ENCODE peak calls at places on chromosomes 7 and 10, in seven cellular contexts. U, T, Z, C, F, X and E are unnamed samples.

GRCh38 chr7:55571534-55572377 is 546 bp downstream of the VOPP1 start:
- DNase-seq in U (peak), F (peak), T (peak), C (peak), Z (no peak), X (peak), E (peak)

GRCh38 chr7:71521506-71521905 is 389.6 kb downstream of the GALNT17 start:
- DNase-seq in Z (no peak), T (no peak), F (no peak), C (peak), X (no peak), U (no peak), E (peak)

GRCh38 chr7:27869060-27869459 is 129.1 kb downstream of the TAX1BP1 start:
- DNase-seq in Z (no peak), X (no peak), C (no peak), F (no peak), U (no peak), T (no peak), E (no peak)

GRCh38 chr10:110794808-110795207 is 76.9 kb upstream of the PDCD4 start:
- DNase-seq in X (no peak), U (no peak), Z (no peak), F (no peak), T (no peak), C (no peak), E (no peak)

GRCh38 chr7:109259151-109259550 is 689.5 kb downstream of the DNAJB9 start:
- DNase-seq in C (no peak), T (peak), F (no peak), X (peak), Z (no peak), U (no peak), E (no peak)

GRCh38 chr7:129203050-129203741 is 14.8 kb downstream of the SMO start:
- DNase-seq in F (no peak), C (no peak), U (no peak), X (no peak), Z (no peak), T (no peak), E (no peak)

GRCh38 chr10:45419673-45420020 is 45.6 kb downstream of the ALOX5 start:
- DNase-seq in C (peak), F (no peak), U (no peak), X (no peak), Z (no peak), T (no peak), E (no peak)

GRCh38 chr10:75034131-75034512 is 77.3 kb upstream of the SAMD8 start:
- DNase-seq in U (peak), X (no peak), T (no peak), F (no peak), C (no peak), Z (no peak), E (no peak)

GRCh38 chr7:77570330-77571011 is 33.4 kb downstream of the PTPN12 start:
- DNase-seq in C (peak), T (peak), F (no peak), U (peak), Z (no peak), X (no peak), E (peak)

GRCh38 chr7:155448632-155449007 is 9.3 kb upstream of the EN2 start:
- DNase-seq in U (no peak), T (no peak), C (no peak), F (no peak), X (peak), Z (no peak), E (no peak)

GRCh38 chr10:86048571-86048970 is 318.0 kb downstream of the GRID1 start:
- DNase-seq in U (no peak), F (no peak), T (no peak), Z (no peak), C (no peak), X (no peak), E (no peak)

GRCh38 chr7:84263106-84263505 is 68.5 kb upstream of the SEMA3A start:
- DNase-seq in C (no peak), F (no peak), Z (no peak), X (no peak), U (no peak), T (no peak), E (peak)

GRCh38 chr7:145224775-145225174 is 388.9 kb upstream of the TPK1 start:
- DNase-seq in U (no peak), C (no peak), Z (no peak), X (peak), T (no peak), F (no peak), E (no peak)

GRCh38 chr7:130838738-130839137 is 104.7 kb upstream of the KLF14 start:
- DNase-seq in T (peak), Z (peak), F (no peak), X (no peak), U (peak), C (peak), E (peak)

GRCh38 chr10:70458329-70459060 is 17.0 kb upstream of the NODAL start:
- DNase-seq in Z (no peak), F (peak), T (no peak), U (peak), C (peak), X (peak), E (peak)
- TF ChIP-seq EZH2 in Z (no peak), F (peak), T (no peak), U (no peak), C (no peak), X (peak), E (no peak)

GRCh38 chr10:100827819-100828743 is 82.7 kb downstream of the PAX2 start:
- DNase-seq in T (peak), C (no peak), U (peak), F (peak), Z (no peak), X (peak), E (no peak)
- TF ChIP-seq EZH2 in T (no peak), C (peak), U (no peak), F (peak), Z (no peak), X (peak), E (peak)

GRCh38 chr10:127195571-127196226 is 692 bp downstream of the INSYN2A start:
- DNase-seq in Z (no peak), X (peak), U (no peak), F (peak), C (peak), T (no peak), E (peak)

GRCh38 chr10:127196955-127197432 is 603 bp upstream of the INSYN2A start:
- DNase-seq in U (no peak), X (no peak), Z (no peak), C (peak), T (no peak), F (no peak), E (no peak)

GRCh38 chr10:127196227-127196954 is at the start of gene INSYN2A:
- DNase-seq in X (peak), C (peak), F (peak), U (peak), T (no peak), Z (no peak), E (peak)

GRCh38 chr10:127194598-127194997 is 1.8 kb downstream of the INSYN2A start:
- DNase-seq in Z (no peak), C (peak), U (no peak), F (no peak), X (no peak), T (no peak), E (no peak)

DNA sequence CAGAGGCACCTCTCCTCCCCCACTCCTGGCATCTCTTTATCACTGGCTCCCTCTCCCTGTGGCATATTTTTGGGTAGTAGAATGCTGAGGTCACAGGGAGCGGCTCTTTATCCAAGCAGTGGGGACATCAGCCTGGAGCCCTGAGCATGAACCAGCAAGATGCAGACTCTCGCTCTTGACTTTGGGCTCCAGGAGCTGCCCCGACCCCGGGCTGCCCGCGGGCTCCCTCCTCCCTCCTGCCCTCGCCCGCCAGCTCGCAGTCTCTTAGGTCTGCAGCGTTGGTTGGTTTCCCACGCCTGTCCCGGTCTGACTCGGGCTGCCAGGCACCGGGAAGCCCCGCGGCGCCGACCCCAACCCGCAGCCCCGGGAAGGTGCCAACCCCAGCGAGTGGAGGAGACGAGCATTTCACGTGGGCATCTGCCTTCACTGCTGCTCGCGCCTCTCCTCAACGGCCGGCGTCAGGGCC is 1.3 kb downstream of the INSYN2A start:
- DNase-seq in U (no peak), X (peak), C (peak), F (no peak), T (no peak), Z (no peak), E (no peak)
- TF ChIP-seq EZH2 in U (no peak), X (no peak), C (no peak), F (peak), T (no peak), Z (no peak), E (peak)

GRCh38 chr7:1224093-1224702 is 8.5 kb upstream of the UNCX start:
- DNase-seq in U (no peak), T (no peak), C (no peak), Z (no peak), F (no peak), X (peak), E (no peak)
- TF ChIP-seq EZH2 in U (no peak), T (no peak), C (peak), Z (no peak), F (peak), X (peak), E (peak)

DNA sequence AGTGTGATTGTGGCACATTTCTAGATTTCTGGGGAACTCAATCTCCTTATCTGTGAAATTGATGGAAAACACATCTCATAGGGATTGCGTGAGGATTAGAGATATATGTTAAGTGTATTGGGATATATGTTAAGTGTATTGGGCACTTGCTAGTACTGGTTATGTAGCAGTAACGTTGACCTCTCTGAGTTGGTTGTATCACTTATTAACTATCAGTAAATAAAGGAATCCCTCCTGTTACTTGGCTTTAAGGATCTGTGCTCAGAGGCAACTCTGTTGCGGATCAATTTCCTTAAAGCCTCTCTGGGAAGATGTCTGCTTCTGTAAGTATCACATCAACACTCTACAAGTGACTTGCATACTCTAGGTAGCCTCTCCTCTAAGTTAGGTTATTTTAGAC is 25.2 kb downstream of the GNAI1 start:
- DNase-seq in Z (no peak), C (no peak), U (no peak), X (no peak), T (no peak), F (no peak), E (no peak)
- TF ChIP-seq EZH2 in Z (no peak), C (no peak), U (no peak), X (no peak), T (no peak), F (no peak), E (no peak)

DNA sequence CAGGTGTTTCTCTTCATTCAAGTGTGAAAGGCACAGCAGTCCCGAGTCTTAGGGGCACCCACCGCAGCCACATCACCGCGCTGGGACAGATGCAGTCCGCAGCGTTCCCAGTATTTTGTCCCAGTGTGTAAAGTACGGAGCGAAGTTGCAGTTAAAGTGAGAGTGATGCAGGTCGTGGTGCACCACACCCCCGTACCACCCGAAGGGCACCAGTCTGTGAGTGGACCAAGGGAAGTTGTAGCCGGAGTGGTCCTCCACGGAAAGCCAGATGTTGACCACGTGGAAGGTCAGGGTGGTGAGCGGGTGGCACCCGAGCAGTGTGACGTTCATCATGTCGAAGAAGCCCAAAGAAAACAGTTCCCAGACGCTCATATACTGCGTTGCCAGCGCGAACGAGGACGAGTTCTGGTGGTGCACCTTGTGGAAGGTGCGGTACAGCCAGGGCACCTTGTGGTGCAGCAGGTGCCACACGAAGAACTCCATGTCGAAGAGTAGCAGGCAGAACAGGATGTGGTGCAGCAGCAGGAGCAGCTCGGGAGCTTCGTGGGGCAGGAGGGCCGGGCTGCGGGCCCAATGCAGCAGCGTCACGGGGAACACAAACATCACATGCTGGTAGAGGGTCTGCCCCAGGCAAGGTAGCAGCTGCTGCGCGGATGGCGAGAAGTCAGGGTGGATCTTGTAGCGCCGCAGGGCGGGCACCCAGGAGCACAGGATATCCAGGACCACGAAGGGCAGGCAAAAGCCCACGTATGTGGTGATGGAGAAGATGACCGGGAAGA is 526 bp downstream of the CH25H start:
- DNase-seq in T (no peak), X (peak), F (no peak), U (no peak), C (peak), Z (no peak), E (no peak)
- TF ChIP-seq EZH2 in T (no peak), X (no peak), F (peak), U (no peak), C (no peak), Z (no peak), E (peak)

GRCh38 chr10:123995461-123996131 is 97.8 kb downstream of the CHST15 start:
- DNase-seq in Z (peak), C (peak), T (peak), F (peak), X (peak), U (peak), E (peak)

GRCh38 chr10:123996302-123996701 is 97.1 kb downstream of the CHST15 start:
- DNase-seq in F (no peak), C (no peak), T (no peak), Z (no peak), X (no peak), U (peak), E (no peak)

GRCh38 chr10:123993534-123994416 is 99.6 kb downstream of the CHST15 start:
- DNase-seq in F (no peak), T (no peak), Z (no peak), C (no peak), X (no peak), U (no peak), E (no peak)

GRCh38 chr10:123995082-123995460 is 98.3 kb downstream of the CHST15 start:
- DNase-seq in C (no peak), F (no peak), U (no peak), T (no peak), X (no peak), Z (peak), E (no peak)

GRCh38 chr10:123994417-123995081 is 98.8 kb downstream of the CHST15 start:
- DNase-seq in U (peak), T (peak), C (peak), Z (peak), X (peak), F (peak), E (peak)
- TF ChIP-seq EZH2 in U (no peak), T (no peak), C (no peak), Z (no peak), X (no peak), F (no peak), E (no peak)

GRCh38 chr7:99086532-99086931 is 57.4 kb downstream of the SMURF1 start:
- DNase-seq in Z (no peak), C (no peak), U (no peak), X (no peak), T (no peak), F (no peak), E (no peak)
- TF ChIP-seq EZH2 in Z (no peak), C (no peak), U (no peak), X (no peak), T (no peak), F (no peak), E (no peak)

GRCh38 chr10:23200586-23200985 is 8.5 kb downstream of the PTF1A start:
- DNase-seq in F (no peak), Z (no peak), U (no peak), T (no peak), C (no peak), X (no peak), E (no peak)

GRCh38 chr10:23199768-23200511 is 7.8 kb downstream of the PTF1A start:
- DNase-seq in T (no peak), X (peak), F (no peak), C (no peak), U (no peak), Z (no peak), E (no peak)

GRCh38 chr10:23201837-23202236 is 9.7 kb downstream of the PTF1A start:
- DNase-seq in Z (no peak), T (no peak), U (no peak), X (no peak), C (no peak), F (no peak), E (no peak)

GRCh38 chr10:23202736-23203135 is 10.6 kb downstream of the PTF1A start:
- DNase-seq in C (no peak), F (no peak), U (no peak), T (no peak), X (no peak), Z (no peak), E (no peak)

DNA sequence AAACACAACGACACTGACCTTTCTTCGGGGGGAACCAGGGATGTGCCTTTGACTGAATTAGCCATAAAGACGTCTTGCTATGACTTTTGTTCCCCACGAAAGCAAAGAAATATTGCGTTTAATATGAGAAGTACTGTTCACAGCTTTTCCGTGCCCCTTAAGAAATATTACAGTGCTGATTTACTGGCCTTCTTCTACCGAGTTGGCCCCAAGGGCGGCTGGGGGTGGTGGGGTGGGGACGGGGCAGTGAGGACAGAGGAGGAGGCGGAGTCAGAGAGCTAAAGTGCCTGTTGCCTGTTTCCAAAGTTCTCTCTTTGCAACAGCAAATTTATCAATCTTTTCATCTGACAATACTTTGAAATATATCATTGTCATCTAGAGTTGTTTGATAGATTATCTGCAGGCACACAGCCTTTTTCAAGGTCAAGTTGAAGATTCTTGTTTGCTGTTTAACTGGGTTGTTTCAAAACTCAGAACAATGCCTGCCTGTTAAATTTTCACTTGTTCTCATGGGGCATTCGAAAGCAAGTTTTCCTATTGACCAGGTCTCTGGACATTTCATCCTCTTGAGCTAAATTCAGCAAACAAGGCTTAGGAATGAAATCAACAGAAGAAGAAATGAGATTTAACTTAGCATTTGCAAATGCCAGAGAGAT is 9.0 kb downstream of the PTF1A start:
- DNase-seq in T (no peak), Z (no peak), U (no peak), C (no peak), F (no peak), X (no peak), E (no peak)
- TF ChIP-seq EZH2 in T (no peak), Z (no peak), U (no peak), C (no peak), F (peak), X (peak), E (no peak)

GRCh38 chr10:49596836-49597235 is 13.3 kb upstream of the SLC18A3 start:
- DNase-seq in Z (no peak), C (no peak), T (no peak), X (no peak), U (no peak), F (no peak), E (no peak)
- TF ChIP-seq EZH2 in Z (no peak), C (no peak), T (no peak), X (no peak), U (no peak), F (no peak), E (no peak)